ENCODE peak calls at places on chromosome X, in four cellular contexts. One of them, this sample, is unnamed.

GRCh38 chrX:44012484-44013096 is 39.4 kb upstream of the NDP start:
- DNase-seq in right atrium auricular region: no peak
- DNase-seq in EL: peak; percentile 87
- DNase-seq in anterior cingulate cortex: no peak
- DNase-seq in this sample: peak; percentile 7

GRCh38 chrX:123964155-123964554 is 2.6 kb downstream of the STAG2 start:
- DNase-seq in right atrium auricular region: no peak
- DNase-seq in EL: peak; percentile 8
- DNase-seq in anterior cingulate cortex: no peak
- DNase-seq in this sample: no peak

GRCh38 chrX:51860679-51861078 is 32.7 kb upstream of the MAGED1 start:
- DNase-seq in right atrium auricular region: no peak
- DNase-seq in EL: peak; percentile 5
- DNase-seq in anterior cingulate cortex: no peak
- DNase-seq in this sample: no peak

GRCh38 chrX:111329370-111329769 is 59.1 kb upstream of the CAPN6 start:
- DNase-seq in right atrium auricular region: no peak
- DNase-seq in EL: no peak
- DNase-seq in anterior cingulate cortex: no peak
- DNase-seq in this sample: no peak

GRCh38 chrX:51568586-51568985 is 50.1 kb downstream of the CENPVL3 start:
- DNase-seq in right atrium auricular region: no peak
- DNase-seq in EL: peak; percentile 69
- DNase-seq in anterior cingulate cortex: no peak
- DNase-seq in this sample: no peak

GRCh38 chrX:123081766-123082165 is 102.3 kb upstream of the GRIA3 start:
- DNase-seq in right atrium auricular region: no peak
- DNase-seq in EL: peak; percentile 1
- DNase-seq in anterior cingulate cortex: no peak
- DNase-seq in this sample: no peak

GRCh38 chrX:151711787-151712186 is 4.0 kb upstream of the FATE1 start:
- DNase-seq in right atrium auricular region: no peak
- DNase-seq in EL: no peak
- DNase-seq in anterior cingulate cortex: no peak
- DNase-seq in this sample: no peak

GRCh38 chrX:323721-324628 is 5.4 kb upstream of the GTPBP6 start:
- DNase-seq in right atrium auricular region: no peak
- DNase-seq in EL: no peak
- DNase-seq in anterior cingulate cortex: no peak
- DNase-seq in this sample: peak; percentile 25

GRCh38 chrX:11197671-11198070 is 86.5 kb downstream of the HCCS start:
- DNase-seq in right atrium auricular region: no peak
- DNase-seq in EL: no peak
- DNase-seq in anterior cingulate cortex: no peak
- DNase-seq in this sample: no peak

GRCh38 chrX:75781618-75782017 is 3.4 kb downstream of the MAGEE2 start:
- DNase-seq in right atrium auricular region: no peak
- DNase-seq in EL: no peak
- DNase-seq in anterior cingulate cortex: peak; percentile 3
- DNase-seq in this sample: no peak

GRCh38 chrX:155028749-155029360 is 2.2 kb downstream of the FUNDC2 start:
- DNase-seq in right atrium auricular region: no peak
- DNase-seq in EL: peak; percentile 12
- DNase-seq in anterior cingulate cortex: no peak
- DNase-seq in this sample: no peak

GRCh38 chrX:131881194-131881593 is 141.9 kb upstream of the STK26 start:
- DNase-seq in right atrium auricular region: no peak
- DNase-seq in EL: no peak
- DNase-seq in anterior cingulate cortex: no peak
- DNase-seq in this sample: no peak

GRCh38 chrX:108224727-108225455 is 133.3 kb downstream of the ATG4A start:
- DNase-seq in right atrium auricular region: no peak
- DNase-seq in EL: peak; percentile 33
- DNase-seq in anterior cingulate cortex: no peak
- DNase-seq in this sample: no peak

GRCh38 chrX:108439961-108440696 is 491 bp downstream of the COL4A5 start:
- DNase-seq in right atrium auricular region: no peak
- DNase-seq in EL: peak; percentile 32
- DNase-seq in anterior cingulate cortex: no peak
- DNase-seq in this sample: peak; percentile 12

GRCh38 chrX:96861228-96861627 is 22.5 kb upstream of the RPA4 start:
- DNase-seq in right atrium auricular region: no peak
- DNase-seq in EL: no peak
- DNase-seq in anterior cingulate cortex: no peak
- DNase-seq in this sample: no peak

GRCh38 chrX:49209434-49210251 is 9.7 kb upstream of the SYP start:
- DNase-seq in right atrium auricular region: no peak
- DNase-seq in EL: no peak
- DNase-seq in anterior cingulate cortex: peak; percentile 1
- DNase-seq in this sample: no peak

GRCh38 chrX:128698528-128698927 is 646.3 kb upstream of the ACTRT1 start:
- DNase-seq in right atrium auricular region: no peak
- DNase-seq in EL: no peak
- DNase-seq in anterior cingulate cortex: no peak
- DNase-seq in this sample: no peak

GRCh38 chrX:68018248-68019203 is 414.8 kb downstream of the OPHN1 start:
- DNase-seq in right atrium auricular region: no peak
- DNase-seq in EL: peak; percentile 34
- DNase-seq in anterior cingulate cortex: no peak
- DNase-seq in this sample: no peak

GRCh38 chrX:63889001-63889400 is 104.0 kb upstream of the ARHGEF9 start:
- DNase-seq in right atrium auricular region: no peak
- DNase-seq in EL: peak; percentile 85
- DNase-seq in anterior cingulate cortex: no peak
- DNase-seq in this sample: no peak

GRCh38 chrX:781216-782211 is 150.9 kb downstream of the SHOX start:
- DNase-seq in right atrium auricular region: no peak
- DNase-seq in EL: no peak
- DNase-seq in anterior cingulate cortex: no peak
- DNase-seq in this sample: no peak

GRCh38 chrX:47590984-47591383 is 8.7 kb downstream of the TIMP1 start:
- DNase-seq in right atrium auricular region: no peak
- DNase-seq in EL: no peak
- DNase-seq in anterior cingulate cortex: no peak
- DNase-seq in this sample: no peak

GRCh38 chrX:2819345-2820130 is 9.2 kb upstream of the GYG2 start:
- DNase-seq in right atrium auricular region: no peak
- DNase-seq in EL: no peak
- DNase-seq in anterior cingulate cortex: no peak
- DNase-seq in this sample: no peak

This sample was measured in gastrocnemius medialis.